ENCODE peak calls at places on chromosomes 1 and 21, in four cellular contexts. One of them, this sample, is unnamed.

GRCh38 chr1:41900611-41901444 is 17.9 kb downstream of the HIVEP3 start:
- DNase-seq in H9: no peak
- DNase-seq in anterior cingulate cortex: no peak
- DNase-seq in NCI-H1930: no peak
- DNase-seq in this sample: no peak

GRCh38 chr1:36322786-36323635 is 434 bp downstream of the EVA1B start:
- DNase-seq in anterior cingulate cortex: no peak
- DNase-seq in H9: peak
- DNase-seq in NCI-H1930: no peak
- DNase-seq in this sample: no peak

GRCh38 chr1:18950415-18951026 is 6.0 kb downstream of the IFFO2 start:
- DNase-seq in H9: no peak
- DNase-seq in anterior cingulate cortex: no peak
- DNase-seq in NCI-H1930: no peak
- DNase-seq in this sample: no peak

GRCh38 chr1:161973924-161974845 is 49.5 kb downstream of the OLFML2B start:
- DNase-seq in H9: no peak
- DNase-seq in anterior cingulate cortex: no peak
- DNase-seq in NCI-H1930: no peak
- DNase-seq in this sample: no peak

GRCh38 chr21:22106720-22107410 is 1108.7 kb downstream of the NCAM2 start:
- DNase-seq in anterior cingulate cortex: no peak
- DNase-seq in H9: no peak
- DNase-seq in NCI-H1930: no peak
- DNase-seq in this sample: no peak

GRCh38 chr21:15138475-15138874 is 73.7 kb upstream of the NRIP1 start:
- DNase-seq in anterior cingulate cortex: no peak
- DNase-seq in NCI-H1930: no peak
- DNase-seq in H9: no peak
- DNase-seq in this sample: peak

GRCh38 chr1:171852273-171852672 is 11.0 kb downstream of the DNM3 start:
- DNase-seq in NCI-H1930: no peak
- DNase-seq in H9: no peak
- DNase-seq in anterior cingulate cortex: no peak
- DNase-seq in this sample: no peak

GRCh38 chr1:234258071-234258470 is 115.2 kb upstream of the COA6 start:
- DNase-seq in H9: peak
- DNase-seq in NCI-H1930: no peak
- DNase-seq in anterior cingulate cortex: no peak
- DNase-seq in this sample: no peak

GRCh38 chr1:39842726-39843305 is 40.5 kb downstream of the TRIT1 start:
- DNase-seq in anterior cingulate cortex: no peak
- DNase-seq in NCI-H1930: no peak
- DNase-seq in H9: no peak
- DNase-seq in this sample: peak